ENCODE peak calls at places on chromosomes 4 and X, in five cellular contexts. One of them, this sample, is unnamed.

GRCh38 chr4:73573794-73574528 is 46.3 kb downstream of the RASSF6 start:
- DNase-seq in heart right ventricle: peak; percentile 36
- DNase-seq in endodermal cell: peak; percentile 93
- DNase-seq in pancreas: peak; percentile 52
- DNase-seq in suprapubic skin: no peak
- DNase-seq in this sample: no peak

GRCh38 chr4:83248486-83248885 is 36.1 kb downstream of the COQ2 start:
- DNase-seq in heart right ventricle: no peak
- DNase-seq in endodermal cell: peak; percentile 52
- DNase-seq in pancreas: no peak
- DNase-seq in suprapubic skin: no peak
- DNase-seq in this sample: no peak

GRCh38 chrX:9878141-9878875 is 88.8 kb upstream of the CLDN34 start:
- DNase-seq in heart right ventricle: no peak
- DNase-seq in endodermal cell: no peak
- DNase-seq in pancreas: no peak
- DNase-seq in suprapubic skin: no peak
- DNase-seq in this sample: no peak

GRCh38 chr4:123651536-123652175 is 255.1 kb downstream of the SPRY1 start:
- DNase-seq in heart right ventricle: no peak
- DNase-seq in endodermal cell: no peak
- DNase-seq in pancreas: no peak
- DNase-seq in suprapubic skin: no peak
- DNase-seq in this sample: no peak

GRCh38 chrX:77749695-77750094 is 36.3 kb downstream of the ATRX start:
- DNase-seq in heart right ventricle: no peak
- DNase-seq in endodermal cell: no peak
- DNase-seq in pancreas: no peak
- DNase-seq in suprapubic skin: no peak
- DNase-seq in this sample: no peak

GRCh38 chr4:184282251-184282713 is 64.6 kb upstream of the ENPP6 start:
- DNase-seq in heart right ventricle: no peak
- DNase-seq in endodermal cell: peak; percentile 59
- DNase-seq in pancreas: no peak
- DNase-seq in suprapubic skin: no peak
- DNase-seq in this sample: no peak

GRCh38 chrX:110359273-110359672 is 625 bp downstream of the RTL9 start:
- DNase-seq in heart right ventricle: no peak
- DNase-seq in endodermal cell: no peak
- DNase-seq in pancreas: no peak
- DNase-seq in suprapubic skin: no peak
- DNase-seq in this sample: no peak

GRCh38 chr4:93776386-93777080 is 52.0 kb upstream of the ATOH1 start:
- DNase-seq in heart right ventricle: no peak
- DNase-seq in endodermal cell: no peak
- DNase-seq in pancreas: no peak
- DNase-seq in suprapubic skin: no peak
- DNase-seq in this sample: no peak

GRCh38 chr4:39048291-39048690 is 13.7 kb upstream of the KLHL5 start:
- DNase-seq in heart right ventricle: no peak
- DNase-seq in endodermal cell: no peak
- DNase-seq in pancreas: no peak
- DNase-seq in suprapubic skin: no peak
- DNase-seq in this sample: no peak

GRCh38 chrX:70134116-70134477 is 850 bp downstream of the IGBP1 start:
- DNase-seq in heart right ventricle: no peak
- DNase-seq in endodermal cell: no peak
- DNase-seq in pancreas: no peak
- DNase-seq in suprapubic skin: no peak
- DNase-seq in this sample: no peak

GRCh38 chr4:39062094-39062493 is at the start of gene KLHL5:
- DNase-seq in heart right ventricle: no peak
- DNase-seq in endodermal cell: no peak
- DNase-seq in pancreas: no peak
- DNase-seq in suprapubic skin: no peak
- DNase-seq in this sample: no peak

GRCh38 chr4:135839712-135840111 is 1638.1 kb upstream of the PABPC4L start:
- DNase-seq in heart right ventricle: no peak
- DNase-seq in endodermal cell: no peak
- DNase-seq in pancreas: no peak
- DNase-seq in suprapubic skin: no peak
- DNase-seq in this sample: no peak

GRCh38 chr4:101175896-101176676 is 171.2 kb downstream of the PPP3CA start:
- DNase-seq in heart right ventricle: peak; percentile 38
- DNase-seq in endodermal cell: peak; percentile 51
- DNase-seq in pancreas: no peak
- DNase-seq in suprapubic skin: no peak
- DNase-seq in this sample: peak; percentile 23

GRCh38 chr4:121154103-121154515 is 10.0 kb downstream of the TNIP3 start:
- DNase-seq in heart right ventricle: no peak
- DNase-seq in endodermal cell: no peak
- DNase-seq in pancreas: no peak
- DNase-seq in suprapubic skin: no peak
- DNase-seq in this sample: no peak

GRCh38 chr4:74217365-74217764 is 59.4 kb downstream of the MTHFD2L start:
- DNase-seq in heart right ventricle: no peak
- DNase-seq in endodermal cell: no peak
- DNase-seq in pancreas: no peak
- DNase-seq in suprapubic skin: no peak
- DNase-seq in this sample: no peak

GRCh38 chr4:10045481-10045880 is 24.2 kb upstream of the SLC2A9 start:
- DNase-seq in heart right ventricle: no peak
- DNase-seq in endodermal cell: no peak
- DNase-seq in pancreas: no peak
- DNase-seq in suprapubic skin: no peak
- DNase-seq in this sample: no peak

GRCh38 chrX:10902001-10902400 is 209.1 kb upstream of the HCCS start:
- DNase-seq in heart right ventricle: no peak
- DNase-seq in endodermal cell: no peak
- DNase-seq in pancreas: no peak
- DNase-seq in suprapubic skin: no peak
- DNase-seq in this sample: no peak

GRCh38 chrX:18893536-18893935 is 90.4 kb downstream of the PHKA2 start:
- DNase-seq in heart right ventricle: no peak
- DNase-seq in endodermal cell: no peak
- DNase-seq in pancreas: no peak
- DNase-seq in suprapubic skin: no peak
- DNase-seq in this sample: no peak

GRCh38 chr4:83561381-83561780 is 25.5 kb downstream of the GPAT3 start:
- DNase-seq in heart right ventricle: no peak
- DNase-seq in endodermal cell: no peak
- DNase-seq in pancreas: no peak
- DNase-seq in suprapubic skin: no peak
- DNase-seq in this sample: peak; percentile 45

GRCh38 chrX:14675500-14675899 is 146.2 kb downstream of the GLRA2 start:
- DNase-seq in heart right ventricle: no peak
- DNase-seq in endodermal cell: no peak
- DNase-seq in pancreas: no peak
- DNase-seq in suprapubic skin: no peak
- DNase-seq in this sample: no peak

GRCh38 chrX:14673764-14674163 is 144.4 kb downstream of the GLRA2 start:
- DNase-seq in heart right ventricle: no peak
- DNase-seq in endodermal cell: no peak
- DNase-seq in pancreas: no peak
- DNase-seq in suprapubic skin: no peak
- DNase-seq in this sample: no peak

GRCh38 chrX:14670819-14671218 is 141.5 kb downstream of the GLRA2 start:
- DNase-seq in heart right ventricle: no peak
- DNase-seq in endodermal cell: no peak
- DNase-seq in pancreas: no peak
- DNase-seq in suprapubic skin: no peak
- DNase-seq in this sample: no peak

GRCh38 chrX:14673236-14673635 is 143.9 kb downstream of the GLRA2 start:
- DNase-seq in heart right ventricle: no peak
- DNase-seq in endodermal cell: no peak
- DNase-seq in pancreas: no peak
- DNase-seq in suprapubic skin: no peak
- DNase-seq in this sample: no peak

GRCh38 chrX:14672611-14673172 is 143.4 kb downstream of the GLRA2 start:
- DNase-seq in heart right ventricle: no peak
- DNase-seq in endodermal cell: no peak
- DNase-seq in pancreas: no peak
- DNase-seq in suprapubic skin: no peak
- DNase-seq in this sample: no peak
- H3K27ac ChIP-seq in heart right ventricle: no peak overlapping the region
- H3K27ac ChIP-seq in endodermal cell: no peak overlapping the region
- H3K27ac ChIP-seq in pancreas: no peak overlapping the region
- H3K27ac ChIP-seq in suprapubic skin: no peak overlapping the region
- H3K27ac ChIP-seq in this sample: no peak overlapping the region

GRCh38 chrX:37388413-37388812 is 39.2 kb downstream of the PRRG1 start:
- DNase-seq in heart right ventricle: no peak
- DNase-seq in endodermal cell: no peak
- DNase-seq in pancreas: no peak
- DNase-seq in suprapubic skin: no peak
- DNase-seq in this sample: no peak
- H3K9me3 ChIP-seq in heart right ventricle: no peaks in the 10 kb centered on the region
- H3K9me3 ChIP-seq in endodermal cell: no peaks in the 10 kb centered on the region
- H3K9me3 ChIP-seq in pancreas: no peaks in the 10 kb centered on the region
- H3K9me3 ChIP-seq in suprapubic skin: no peaks in the 10 kb centered on the region
- H3K9me3 ChIP-seq in this sample: no peaks in the 10 kb centered on the region

DNA sequence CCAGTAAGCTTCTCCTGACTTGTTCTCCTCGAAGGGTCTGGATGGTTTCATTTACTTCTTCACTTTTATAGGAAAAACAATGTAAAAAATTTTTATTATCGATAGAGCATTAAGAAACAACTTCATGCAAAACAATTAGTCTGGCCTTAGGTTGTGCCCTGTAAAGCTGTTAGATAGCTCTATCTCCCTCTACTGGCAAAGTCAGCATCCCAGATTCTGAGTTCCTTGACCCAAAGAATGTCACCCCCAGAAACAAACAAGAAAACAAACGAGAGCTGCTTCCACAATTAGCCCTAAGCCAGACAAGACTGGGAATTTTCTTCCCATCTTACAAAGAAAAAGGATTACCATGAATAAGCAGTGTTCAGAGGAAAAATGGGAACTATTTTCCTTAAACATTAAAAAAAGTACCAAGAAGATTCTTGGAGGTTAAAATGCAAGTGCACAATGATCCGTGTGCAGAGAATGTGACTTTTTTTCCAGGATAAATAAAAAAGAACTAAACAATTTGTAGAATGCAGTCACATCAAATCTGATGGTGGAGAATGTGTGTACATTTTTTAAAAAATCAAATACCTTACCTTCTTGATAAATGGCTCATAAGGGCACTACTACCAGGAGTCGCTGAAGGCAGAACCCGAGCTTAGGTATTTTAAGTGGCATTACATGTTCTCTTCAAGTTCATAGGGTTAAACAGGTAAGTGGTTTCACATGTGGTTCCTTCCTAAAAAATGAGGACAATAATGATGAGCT is 293.2 kb downstream of the FBXO8 start:
- DNase-seq in heart right ventricle: peak; percentile 11
- DNase-seq in endodermal cell: peak; percentile 57
- DNase-seq in pancreas: no peak
- DNase-seq in suprapubic skin: no peak
- DNase-seq in this sample: no peak
- H3K4me3 ChIP-seq in heart right ventricle: peak overlapping the region; percentile 22
- H3K4me3 ChIP-seq in endodermal cell: no peak overlapping the region
- H3K4me3 ChIP-seq in pancreas: no peak overlapping the region
- H3K4me3 ChIP-seq in suprapubic skin: no peak overlapping the region
- H3K4me3 ChIP-seq in this sample: no peak overlapping the region

GRCh38 chrX:71489540-71489939 is 43.4 kb upstream of the OGT start:
- DNase-seq in heart right ventricle: no peak
- DNase-seq in endodermal cell: no peak
- DNase-seq in pancreas: no peak
- DNase-seq in suprapubic skin: no peak
- DNase-seq in this sample: no peak

GRCh38 chrX:71492086-71493065 is 40.5 kb upstream of the OGT start:
- DNase-seq in heart right ventricle: peak; percentile 24
- DNase-seq in endodermal cell: no peak
- DNase-seq in pancreas: peak; percentile 74
- DNase-seq in suprapubic skin: peak; percentile 74
- DNase-seq in this sample: peak; percentile 26

GRCh38 chrX:71496476-71496875 is 36.4 kb upstream of the OGT start:
- DNase-seq in heart right ventricle: no peak
- DNase-seq in endodermal cell: no peak
- DNase-seq in pancreas: no peak
- DNase-seq in suprapubic skin: no peak
- DNase-seq in this sample: no peak

GRCh38 chrX:71487814-71488213 is 45.1 kb upstream of the OGT start:
- DNase-seq in heart right ventricle: no peak
- DNase-seq in endodermal cell: no peak
- DNase-seq in pancreas: no peak
- DNase-seq in suprapubic skin: no peak
- DNase-seq in this sample: no peak

GRCh38 chrX:71493111-71493613 is 39.7 kb upstream of the OGT start:
- DNase-seq in heart right ventricle: peak; percentile 7
- DNase-seq in endodermal cell: no peak
- DNase-seq in pancreas: no peak
- DNase-seq in suprapubic skin: no peak
- DNase-seq in this sample: no peak
- H3K27ac ChIP-seq in heart right ventricle: no peak overlapping the region
- H3K27ac ChIP-seq in endodermal cell: no peak overlapping the region
- H3K27ac ChIP-seq in pancreas: no peak overlapping the region
- H3K27ac ChIP-seq in suprapubic skin: peak overlapping the region; percentile 62
- H3K27ac ChIP-seq in this sample: peak overlapping the region; percentile 66

DNA sequence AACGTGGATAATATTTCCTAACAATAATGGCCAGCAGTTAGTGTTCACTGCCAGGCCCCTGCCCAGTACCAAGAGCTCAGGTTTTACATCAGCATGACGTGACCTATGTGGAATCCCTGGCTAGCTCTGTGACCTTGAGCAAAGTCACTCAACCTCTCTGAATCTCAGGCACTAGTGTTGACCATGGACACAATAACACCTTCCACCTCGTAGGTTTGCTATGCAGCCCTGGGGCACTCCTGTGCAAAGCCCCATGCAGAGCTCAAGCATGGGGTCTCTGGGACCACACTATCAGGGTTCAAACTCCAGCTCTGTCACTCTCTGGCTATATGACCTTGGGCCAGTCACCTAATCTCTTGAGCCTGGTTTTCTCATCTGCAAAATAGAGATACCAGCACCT is 38.7 kb upstream of the MSX1 start:
- DNase-seq in heart right ventricle: no peak
- DNase-seq in endodermal cell: peak; percentile 24
- DNase-seq in pancreas: no peak
- DNase-seq in suprapubic skin: no peak
- DNase-seq in this sample: no peak
- H3K9me3 ChIP-seq in heart right ventricle: no peaks in the 10 kb centered on the region
- H3K9me3 ChIP-seq in endodermal cell: peaks cover 13% of the 10 kb centered on the region
- H3K9me3 ChIP-seq in pancreas: no peaks in the 10 kb centered on the region
- H3K9me3 ChIP-seq in suprapubic skin: no peaks in the 10 kb centered on the region
- H3K9me3 ChIP-seq in this sample: no peaks in the 10 kb centered on the region

GRCh38 chr4:84691170-84691691 is 108.3 kb downstream of the CDS1 start:
- DNase-seq in heart right ventricle: no peak
- DNase-seq in endodermal cell: no peak
- DNase-seq in pancreas: no peak
- DNase-seq in suprapubic skin: no peak
- DNase-seq in this sample: peak; percentile 42
- H3K4me3 ChIP-seq in heart right ventricle: no peak overlapping the region
- H3K4me3 ChIP-seq in endodermal cell: no peak overlapping the region
- H3K4me3 ChIP-seq in pancreas: no peak overlapping the region
- H3K4me3 ChIP-seq in suprapubic skin: no peak overlapping the region
- H3K4me3 ChIP-seq in this sample: no peak overlapping the region

This sample was measured in gastrocnemius medialis.